ENCODE peak calls at places on chromosomes 16 and 17, in nine cellular contexts. T is activated CD4-positive, CD25-positive, alpha-beta regulatory T cell; I is cardiac fibroblast; U is activated CD8-positive, alpha-beta memory T cell treated with anti-CD3 and anti-CD28 coated beads for 1 hour; N is CD4-positive, alpha-beta T cell; S is ACHN; E is heart right ventricle; P is hypothalamus; H is NCI-H187. O is an unnamed sample.
A peak's percentile ranks its signal among the peaks of the same experiment; 100 is the strongest.

GRCh38 chr17:69227536-69227935 is 1.1 kb downstream of the ABCA10 start:
- DNase-seq in I (no peak), U (no peak), E (no peak), H (no peak), P (no peak), T (no peak), N (no peak), S (no peak), O (no peak)

GRCh38 chr17:29369831-29370735 is 20.1 kb upstream of the TAOK1 start:
- DNase-seq in H (peak; percentile 22), P (peak; percentile 30), E (peak; percentile 16), U (peak; percentile 8), T (peak; percentile 32), S (peak; percentile 87), N (peak; percentile 48), I (peak; percentile 87), O (peak; percentile 53)

GRCh38 chr17:78168906-78169793 is 769 bp downstream of the SYNGR2 start:
- DNase-seq in S (peak; percentile 81), E (peak; percentile 58), U (no peak), T (no peak), I (peak; percentile 34), N (no peak), H (no peak), P (no peak), O (peak; percentile 82)

GRCh38 chr17:68198931-68199836 is 48.7 kb upstream of the AMZ2 start:
- DNase-seq in S (peak; percentile 4), H (no peak), U (no peak), P (no peak), E (no peak), N (no peak), I (no peak), T (no peak), O (no peak)

GRCh38 chr16:11471548-11471947 is 115.2 kb downstream of the LITAF start:
- DNase-seq in T (no peak), N (no peak), S (no peak), U (no peak), P (no peak), I (no peak), E (no peak), H (no peak), O (no peak)

GRCh38 chr16:29699324-29700219 is 20.6 kb downstream of the QPRT start:
- DNase-seq in P (no peak), S (no peak), E (no peak), I (no peak), N (no peak), T (no peak), H (no peak), U (no peak), O (no peak)

GRCh38 chr17:75832164-75832651 is 12.0 kb downstream of the UNC13D start:
- DNase-seq in E (no peak), N (no peak), T (no peak), U (no peak), H (no peak), P (no peak), S (no peak), I (peak; percentile 74), O (no peak)

GRCh38 chr17:63675231-63675606 is 24.7 kb downstream of the LIMD2 start:
- DNase-seq in P (no peak), U (no peak), T (no peak), H (no peak), N (no peak), S (no peak), I (peak; percentile 44), E (no peak), O (no peak)

GRCh38 chr16:252366-253337 is 18.0 kb downstream of the FAM234A start:
- DNase-seq in N (no peak), E (no peak), T (no peak), I (peak; percentile 30), P (no peak), U (no peak), S (no peak), H (no peak), O (no peak)

GRCh38 chr16:78503501-78504110 is 404.2 kb downstream of the WWOX start:
- DNase-seq in U (no peak), P (peak; percentile 11), S (peak; percentile 68), T (peak; percentile 19), I (peak; percentile 80), N (no peak), E (no peak), H (peak; percentile 2), O (no peak)

GRCh38 chr16:24151482-24151939 is 104.6 kb upstream of the CACNG3 start:
- DNase-seq in I (no peak), U (no peak), S (no peak), P (no peak), H (peak; percentile 19), N (no peak), T (no peak), E (no peak), O (no peak)

GRCh38 chr17:6365187-6365943 is 69.6 kb downstream of the AIPL1 start:
- DNase-seq in U (no peak), T (no peak), S (no peak), I (peak; percentile 19), H (no peak), E (no peak), N (no peak), P (no peak), O (no peak)

GRCh38 chr16:66251406-66252160 is 114.9 kb upstream of the CDH5 start:
- DNase-seq in U (no peak), S (no peak), N (no peak), T (no peak), P (no peak), I (no peak), H (no peak), E (no peak), O (no peak)

GRCh38 chr17:61371606-61372005 is 28.0 kb upstream of the TBX2 start:
- DNase-seq in S (no peak), P (no peak), H (no peak), T (no peak), U (no peak), N (no peak), E (no peak), I (no peak), O (no peak)

GRCh38 chr17:79838541-79839274 is 532 bp downstream of the CBX4 start:
- DNase-seq in H (peak; percentile 62), T (peak; percentile 52), U (no peak), P (peak; percentile 45), I (peak; percentile 67), S (peak; percentile 61), E (peak; percentile 54), N (peak; percentile 65), O (no peak)

GRCh38 chr16:2333772-2334379 is 6.7 kb downstream of the ABCA3 start:
- DNase-seq in I (no peak), N (no peak), T (no peak), E (no peak), U (no peak), H (no peak), S (no peak), P (no peak), O (no peak)

GRCh38 chr17:44363613-44364159 is at the start of gene FAM171A2:
- DNase-seq in H (peak; percentile 41), N (peak; percentile 71), T (peak; percentile 56), I (peak; percentile 64), U (no peak), P (peak; percentile 43), S (peak; percentile 67), E (peak; percentile 73), O (no peak)